ENCODE peak calls at places on chromosomes 1 and 21, in ten cellular contexts. One of them, this sample, is unnamed. For H3K36me3, the result is how much of the 10 kb centered on the place peaks cover.

GRCh38 chr1:69103705-69104385 is 463.9 kb upstream of the LRRC7 start:
- DNase-seq in CD8-positive, alpha-beta T cell: no peak
- DNase-seq in kidney epithelial cell: no peak
- DNase-seq in SK-N-SH: no peak
- DNase-seq in IMR-90: no peak
- DNase-seq in breast epithelium: no peak
- DNase-seq in CD8-positive, alpha-beta memory T cell: no peak
- DNase-seq in fibroblast of lung: no peak
- DNase-seq in heart right ventricle: no peak
- DNase-seq in adipocyte: no peak
- DNase-seq in this sample: no peak

GRCh38 chr1:35476099-35476674 is 81.0 kb downstream of the KIAA0319L start:
- DNase-seq in CD8-positive, alpha-beta T cell: no peak
- DNase-seq in kidney epithelial cell: no peak
- DNase-seq in SK-N-SH: no peak
- DNase-seq in IMR-90: peak
- DNase-seq in breast epithelium: no peak
- DNase-seq in CD8-positive, alpha-beta memory T cell: no peak
- DNase-seq in fibroblast of lung: no peak
- DNase-seq in heart right ventricle: no peak
- DNase-seq in adipocyte: peak
- DNase-seq in this sample: no peak

GRCh38 chr1:151919246-151919645 is 9.9 kb upstream of the THEM4 start:
- DNase-seq in CD8-positive, alpha-beta T cell: no peak
- DNase-seq in kidney epithelial cell: no peak
- DNase-seq in SK-N-SH: no peak
- DNase-seq in IMR-90: no peak
- DNase-seq in breast epithelium: no peak
- DNase-seq in CD8-positive, alpha-beta memory T cell: no peak
- DNase-seq in fibroblast of lung: no peak
- DNase-seq in heart right ventricle: no peak
- DNase-seq in adipocyte: no peak
- DNase-seq in this sample: no peak

GRCh38 chr1:42937141-42937696 is 21.4 kb downstream of the SLC2A1 start:
- DNase-seq in CD8-positive, alpha-beta T cell: no peak
- DNase-seq in kidney epithelial cell: peak
- DNase-seq in SK-N-SH: no peak
- DNase-seq in IMR-90: peak
- DNase-seq in breast epithelium: peak
- DNase-seq in CD8-positive, alpha-beta memory T cell: no peak
- DNase-seq in fibroblast of lung: peak
- DNase-seq in heart right ventricle: no peak
- DNase-seq in adipocyte: peak
- DNase-seq in this sample: peak

GRCh38 chr1:169999357-169999756 is 75.1 kb downstream of the KIFAP3 start:
- DNase-seq in CD8-positive, alpha-beta T cell: no peak
- DNase-seq in kidney epithelial cell: peak
- DNase-seq in SK-N-SH: no peak
- DNase-seq in IMR-90: peak
- DNase-seq in breast epithelium: no peak
- DNase-seq in CD8-positive, alpha-beta memory T cell: no peak
- DNase-seq in fibroblast of lung: peak
- DNase-seq in heart right ventricle: no peak
- DNase-seq in adipocyte: peak
- DNase-seq in this sample: no peak

GRCh38 chr21:37164742-37165141 is 91.7 kb downstream of the TTC3 start:
- DNase-seq in CD8-positive, alpha-beta T cell: no peak
- DNase-seq in kidney epithelial cell: no peak
- DNase-seq in SK-N-SH: no peak
- DNase-seq in IMR-90: no peak
- DNase-seq in breast epithelium: no peak
- DNase-seq in CD8-positive, alpha-beta memory T cell: no peak
- DNase-seq in fibroblast of lung: no peak
- DNase-seq in heart right ventricle: no peak
- DNase-seq in adipocyte: peak
- DNase-seq in this sample: no peak

GRCh38 chr1:153393926-153394325 is 3.1 kb upstream of the S100A8 start:
- DNase-seq in CD8-positive, alpha-beta T cell: no peak
- DNase-seq in kidney epithelial cell: no peak
- DNase-seq in SK-N-SH: no peak
- DNase-seq in IMR-90: no peak
- DNase-seq in breast epithelium: no peak
- DNase-seq in CD8-positive, alpha-beta memory T cell: no peak
- DNase-seq in fibroblast of lung: no peak
- DNase-seq in heart right ventricle: no peak
- DNase-seq in adipocyte: no peak
- DNase-seq in this sample: no peak

GRCh38 chr1:18963968-18964367 is 7.5 kb upstream of the IFFO2 start:
- DNase-seq in CD8-positive, alpha-beta T cell: no peak
- DNase-seq in kidney epithelial cell: no peak
- DNase-seq in SK-N-SH: no peak
- DNase-seq in IMR-90: no peak
- DNase-seq in breast epithelium: no peak
- DNase-seq in CD8-positive, alpha-beta memory T cell: no peak
- DNase-seq in fibroblast of lung: no peak
- DNase-seq in heart right ventricle: no peak
- DNase-seq in adipocyte: no peak
- DNase-seq in this sample: no peak

GRCh38 chr21:25408666-25409065 is 198.6 kb downstream of the MRPL39 start:
- DNase-seq in CD8-positive, alpha-beta T cell: no peak
- DNase-seq in kidney epithelial cell: no peak
- DNase-seq in SK-N-SH: no peak
- DNase-seq in IMR-90: no peak
- DNase-seq in breast epithelium: no peak
- DNase-seq in CD8-positive, alpha-beta memory T cell: no peak
- DNase-seq in fibroblast of lung: no peak
- DNase-seq in heart right ventricle: no peak
- DNase-seq in adipocyte: no peak
- DNase-seq in this sample: no peak

GRCh38 chr1:198528376-198528775 is 12.1 kb downstream of the ATP6V1G3 start:
- DNase-seq in CD8-positive, alpha-beta T cell: no peak
- DNase-seq in kidney epithelial cell: no peak
- DNase-seq in SK-N-SH: no peak
- DNase-seq in IMR-90: peak
- DNase-seq in breast epithelium: no peak
- DNase-seq in CD8-positive, alpha-beta memory T cell: no peak
- DNase-seq in fibroblast of lung: peak
- DNase-seq in heart right ventricle: no peak
- DNase-seq in adipocyte: peak
- DNase-seq in this sample: no peak

GRCh38 chr1:32047701-32048100 is 25.0 kb upstream of the TMEM39B start:
- DNase-seq in CD8-positive, alpha-beta T cell: no peak
- DNase-seq in kidney epithelial cell: no peak
- DNase-seq in SK-N-SH: no peak
- DNase-seq in IMR-90: peak
- DNase-seq in breast epithelium: no peak
- DNase-seq in CD8-positive, alpha-beta memory T cell: no peak
- DNase-seq in fibroblast of lung: peak
- DNase-seq in heart right ventricle: no peak
- DNase-seq in adipocyte: peak
- DNase-seq in this sample: no peak

GRCh38 chr1:32052887-32053286 is 19.9 kb upstream of the TMEM39B start:
- DNase-seq in CD8-positive, alpha-beta T cell: no peak
- DNase-seq in kidney epithelial cell: no peak
- DNase-seq in SK-N-SH: no peak
- DNase-seq in IMR-90: peak
- DNase-seq in breast epithelium: no peak
- DNase-seq in CD8-positive, alpha-beta memory T cell: no peak
- DNase-seq in fibroblast of lung: peak
- DNase-seq in heart right ventricle: no peak
- DNase-seq in adipocyte: peak
- DNase-seq in this sample: no peak

GRCh38 chr1:32048440-32048839 is 24.3 kb upstream of the TMEM39B start:
- DNase-seq in CD8-positive, alpha-beta T cell: no peak
- DNase-seq in kidney epithelial cell: no peak
- DNase-seq in SK-N-SH: no peak
- DNase-seq in IMR-90: peak
- DNase-seq in breast epithelium: no peak
- DNase-seq in CD8-positive, alpha-beta memory T cell: no peak
- DNase-seq in fibroblast of lung: peak
- DNase-seq in heart right ventricle: no peak
- DNase-seq in adipocyte: no peak
- DNase-seq in this sample: no peak

GRCh38 chr1:32055426-32055825 is 17.3 kb upstream of the TMEM39B start:
- DNase-seq in CD8-positive, alpha-beta T cell: no peak
- DNase-seq in kidney epithelial cell: no peak
- DNase-seq in SK-N-SH: no peak
- DNase-seq in IMR-90: no peak
- DNase-seq in breast epithelium: no peak
- DNase-seq in CD8-positive, alpha-beta memory T cell: no peak
- DNase-seq in fibroblast of lung: no peak
- DNase-seq in heart right ventricle: no peak
- DNase-seq in adipocyte: no peak
- DNase-seq in this sample: no peak

DNA sequence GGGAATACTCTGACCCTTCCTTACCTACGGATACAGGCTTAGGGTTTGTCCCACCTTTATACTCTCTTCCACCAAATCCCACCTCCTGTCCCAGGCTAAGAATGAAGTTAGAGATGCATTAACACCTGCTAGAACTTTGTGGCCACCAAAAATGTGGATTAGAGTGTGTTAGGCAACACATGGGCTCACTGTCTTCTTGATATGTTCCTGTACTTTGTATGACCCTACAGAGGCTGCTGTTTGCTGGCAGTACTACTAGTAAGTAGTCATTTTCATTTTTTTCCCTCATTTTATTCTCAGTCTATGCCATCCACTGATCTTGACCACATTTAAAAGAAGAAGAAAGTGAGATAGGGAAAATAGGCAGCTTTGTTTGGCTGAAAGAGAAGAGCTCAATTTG is 21.0 kb upstream of the TMEM39B start:
- DNase-seq in CD8-positive, alpha-beta T cell: no peak
- DNase-seq in kidney epithelial cell: no peak
- DNase-seq in SK-N-SH: no peak
- DNase-seq in IMR-90: no peak
- DNase-seq in breast epithelium: no peak
- DNase-seq in CD8-positive, alpha-beta memory T cell: no peak
- DNase-seq in fibroblast of lung: no peak
- DNase-seq in heart right ventricle: no peak
- DNase-seq in adipocyte: no peak
- DNase-seq in this sample: no peak
- H3K36me3 ChIP-seq in CD8-positive, alpha-beta T cell: half or more
- H3K36me3 ChIP-seq in kidney epithelial cell: under half
- H3K36me3 ChIP-seq in SK-N-SH: half or more
- H3K36me3 ChIP-seq in IMR-90: half or more
- H3K36me3 ChIP-seq in breast epithelium: under half
- H3K36me3 ChIP-seq in CD8-positive, alpha-beta memory T cell: under half
- H3K36me3 ChIP-seq in fibroblast of lung: under half
- H3K36me3 ChIP-seq in heart right ventricle: under half
- H3K36me3 ChIP-seq in adipocyte: half or more
- H3K36me3 ChIP-seq in this sample: under half

DNA sequence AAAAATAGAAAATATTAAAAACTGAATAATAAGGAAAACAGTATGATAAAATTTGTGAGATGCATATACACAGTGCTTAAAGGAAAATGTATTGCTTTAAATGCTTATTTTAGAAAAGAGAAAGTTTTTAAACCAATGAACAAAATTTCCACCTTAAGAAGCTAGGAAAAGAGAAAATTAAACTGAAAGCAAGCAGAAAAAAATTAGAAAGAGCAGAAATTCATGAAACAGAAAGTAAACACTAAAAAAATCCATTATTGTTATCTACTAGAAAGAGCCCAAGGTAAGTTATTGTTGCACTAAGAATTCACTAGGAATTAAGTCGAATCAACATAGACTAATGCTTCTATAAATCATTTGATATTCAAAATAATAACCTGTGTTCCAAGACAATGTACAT is 67.7 kb downstream of the PIK3R3 start:
- DNase-seq in CD8-positive, alpha-beta T cell: no peak
- DNase-seq in kidney epithelial cell: no peak
- DNase-seq in SK-N-SH: no peak
- DNase-seq in IMR-90: no peak
- DNase-seq in breast epithelium: no peak
- DNase-seq in CD8-positive, alpha-beta memory T cell: no peak
- DNase-seq in fibroblast of lung: no peak
- DNase-seq in heart right ventricle: no peak
- DNase-seq in adipocyte: no peak
- DNase-seq in this sample: no peak
- H3K36me3 ChIP-seq in CD8-positive, alpha-beta T cell: under half
- H3K36me3 ChIP-seq in kidney epithelial cell: under half
- H3K36me3 ChIP-seq in SK-N-SH: under half
- H3K36me3 ChIP-seq in IMR-90: under half
- H3K36me3 ChIP-seq in breast epithelium: under half
- H3K36me3 ChIP-seq in CD8-positive, alpha-beta memory T cell: under half
- H3K36me3 ChIP-seq in fibroblast of lung: under half
- H3K36me3 ChIP-seq in heart right ventricle: half or more
- H3K36me3 ChIP-seq in adipocyte: under half
- H3K36me3 ChIP-seq in this sample: under half

DNA sequence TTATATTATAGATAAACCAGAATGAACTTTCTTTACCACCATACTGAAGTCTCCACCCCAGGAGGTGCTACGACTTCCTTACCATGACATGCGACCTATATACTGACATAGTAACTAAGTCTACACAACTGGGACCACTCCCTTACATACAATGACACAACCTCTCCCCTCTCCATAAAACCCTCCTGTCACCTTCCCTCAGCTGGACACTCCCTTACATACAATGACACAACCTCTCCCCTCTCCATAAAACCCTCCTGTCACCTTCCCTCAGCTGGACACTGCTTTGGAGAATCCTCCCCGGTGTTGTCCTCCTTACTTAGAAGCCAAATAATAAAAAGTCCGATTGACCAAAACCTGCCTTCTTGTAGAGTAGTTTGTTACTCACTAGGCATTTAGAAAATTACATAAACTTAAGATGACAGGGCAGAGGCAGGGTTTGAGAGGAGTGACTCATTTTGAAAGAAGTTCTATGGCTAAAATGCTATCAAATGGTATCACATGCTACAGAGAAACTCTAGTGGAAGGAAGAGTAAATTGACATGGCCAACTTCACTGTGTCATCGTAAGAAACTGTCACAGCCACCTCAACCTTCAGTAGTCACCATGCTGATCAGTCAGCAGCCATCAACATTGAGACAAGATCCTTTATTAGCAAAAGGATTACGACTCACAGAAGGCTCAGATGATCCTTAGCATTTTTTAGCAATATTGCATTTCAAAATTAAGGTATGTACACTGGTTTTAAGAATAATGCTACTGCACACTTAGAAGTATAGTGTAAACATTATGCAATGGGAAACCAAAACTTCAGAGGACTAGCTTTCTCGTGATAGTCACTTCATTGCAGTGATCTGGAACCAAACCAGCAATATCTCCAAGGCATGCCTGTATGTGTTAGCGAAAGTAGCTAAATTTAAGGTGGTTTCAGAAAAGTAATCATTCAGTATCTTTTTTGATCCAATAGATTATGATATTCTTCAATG is 56.4 kb downstream of the AHCTF1 start:
- DNase-seq in CD8-positive, alpha-beta T cell: no peak
- DNase-seq in kidney epithelial cell: peak
- DNase-seq in SK-N-SH: no peak
- DNase-seq in IMR-90: peak
- DNase-seq in breast epithelium: no peak
- DNase-seq in CD8-positive, alpha-beta memory T cell: no peak
- DNase-seq in fibroblast of lung: peak
- DNase-seq in heart right ventricle: no peak
- DNase-seq in adipocyte: peak
- DNase-seq in this sample: peak
- H3K36me3 ChIP-seq in CD8-positive, alpha-beta T cell: under half
- H3K36me3 ChIP-seq in kidney epithelial cell: under half
- H3K36me3 ChIP-seq in SK-N-SH: half or more
- H3K36me3 ChIP-seq in IMR-90: under half
- H3K36me3 ChIP-seq in breast epithelium: under half
- H3K36me3 ChIP-seq in CD8-positive, alpha-beta memory T cell: under half
- H3K36me3 ChIP-seq in fibroblast of lung: under half
- H3K36me3 ChIP-seq in heart right ventricle: half or more
- H3K36me3 ChIP-seq in adipocyte: half or more
- H3K36me3 ChIP-seq in this sample: under half

GRCh38 chr1:167656657-167657056 is 26.6 kb downstream of the RCSD1 start:
- DNase-seq in CD8-positive, alpha-beta T cell: no peak
- DNase-seq in kidney epithelial cell: no peak
- DNase-seq in SK-N-SH: no peak
- DNase-seq in IMR-90: no peak
- DNase-seq in breast epithelium: no peak
- DNase-seq in CD8-positive, alpha-beta memory T cell: no peak
- DNase-seq in fibroblast of lung: no peak
- DNase-seq in heart right ventricle: no peak
- DNase-seq in adipocyte: no peak
- DNase-seq in this sample: no peak
- H3K36me3 ChIP-seq in CD8-positive, alpha-beta T cell: under half
- H3K36me3 ChIP-seq in kidney epithelial cell: under half
- H3K36me3 ChIP-seq in SK-N-SH: under half
- H3K36me3 ChIP-seq in IMR-90: under half
- H3K36me3 ChIP-seq in breast epithelium: under half
- H3K36me3 ChIP-seq in CD8-positive, alpha-beta memory T cell: under half
- H3K36me3 ChIP-seq in fibroblast of lung: under half
- H3K36me3 ChIP-seq in heart right ventricle: under half
- H3K36me3 ChIP-seq in adipocyte: under half
- H3K36me3 ChIP-seq in this sample: under half